ENCODE peak calls at places on chromosomes 7 and 10, in four cellular contexts. F is right lobe of liver, X is adrenal gland, T is dorsolateral prefrontal cortex. M is an unnamed sample.

GRCh38 chr10:132382231-132382922 is 14.6 kb upstream of the PWWP2B start:
- DNase-seq in T (peak), F (peak), X (no peak), M (peak)

GRCh38 chr10:21125471-21126228 is 228.5 kb upstream of the NEBL start:
- DNase-seq in T (no peak), F (no peak), X (no peak), M (no peak)

GRCh38 chr7:109126404-109127050 is 556.9 kb downstream of the DNAJB9 start:
- DNase-seq in T (no peak), X (no peak), F (no peak), M (no peak)

GRCh38 chr10:94320285-94320914 is 42.3 kb downstream of the NOC3L start:
- DNase-seq in X (peak), T (peak), F (peak), M (no peak)

GRCh38 chr7:158044156-158044823 is 543.3 kb downstream of the PTPRN2 start:
- DNase-seq in F (peak), X (no peak), T (no peak), M (no peak)

GRCh38 chr7:106717997-106718871 is 57.3 kb upstream of the CCDC71L start:
- DNase-seq in X (no peak), F (no peak), T (no peak), M (no peak)

GRCh38 chr7:135441791-135442190 is 68.1 kb downstream of the CNOT4 start:
- DNase-seq in T (no peak), F (no peak), X (no peak), M (no peak)

GRCh38 chr7:148527717-148528168 is 62.8 kb upstream of the C7orf33 start:
- DNase-seq in F (peak), T (no peak), X (peak), M (no peak)

GRCh38 chr7:11054033-11054432 is 80.4 kb downstream of the PHF14 start:
- DNase-seq in X (no peak), F (no peak), T (no peak), M (no peak)

GRCh38 chr10:23864631-23865147 is 344.2 kb upstream of the KIAA1217 start:
- DNase-seq in X (no peak), T (no peak), F (no peak), M (no peak)

GRCh38 chr10:79266092-79266491 is 81.2 kb upstream of the PPIF start:
- DNase-seq in X (no peak), F (no peak), T (no peak), M (no peak)

GRCh38 chr7:130381468-130382312 is 1.4 kb downstream of the CPA1 start:
- DNase-seq in X (no peak), F (peak), T (no peak), M (no peak)

GRCh38 chr10:32105782-32106382 is 49.7 kb upstream of the KIF5B start:
- DNase-seq in F (no peak), X (no peak), T (no peak), M (no peak)

GRCh38 chr10:70943249-70943648 is 54.9 kb upstream of the PCBD1 start:
- DNase-seq in X (no peak), F (no peak), T (no peak), M (no peak)

GRCh38 chr10:61757525-61758397 is 95.0 kb downstream of the CABCOCO1 start:
- DNase-seq in F (no peak), X (no peak), T (no peak), M (no peak)

GRCh38 chr10:12633776-12634390 is 284.5 kb downstream of the CAMK1D start:
- DNase-seq in F (no peak), T (no peak), X (no peak), M (no peak)
- TF ChIP-seq CTCF in F (no peak), T (no peak), X (no peak), M (no peak)

GRCh38 chr7:47950714-47951113 is 2.4 kb upstream of the PKD1L1 start:
- DNase-seq in X (no peak), T (no peak), F (no peak), M (no peak)
- TF ChIP-seq CTCF in X (no peak), T (no peak), F (no peak), M (no peak)

DNA sequence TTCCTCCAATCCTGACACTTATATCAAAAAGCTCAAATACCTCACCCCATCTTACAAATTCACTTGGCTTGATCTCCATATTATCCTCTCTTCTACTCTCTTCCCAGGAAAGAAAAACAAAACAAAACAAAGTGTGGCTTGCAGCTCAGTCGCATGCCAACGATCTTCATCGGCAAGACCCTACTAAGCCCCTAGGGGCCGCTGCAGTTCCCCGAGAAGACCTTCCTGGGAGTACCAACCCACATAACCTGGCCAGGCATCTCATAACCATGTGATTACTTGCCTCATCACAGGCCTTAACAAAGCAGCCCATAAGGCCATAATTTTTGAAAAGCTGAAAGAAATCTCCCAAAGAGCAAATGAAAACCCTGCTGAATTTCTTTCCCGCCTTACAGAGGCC is 103.7 kb downstream of the ZNF92 start:
- DNase-seq in X (peak), F (peak), T (no peak), M (no peak)
- TF ChIP-seq CTCF in X (no peak), F (peak), T (no peak), M (peak)

GRCh38 chr10:99973190-99973589 is 36.6 kb downstream of the DNMBP start:
- DNase-seq in X (no peak), T (no peak), F (no peak), M (no peak)
- TF ChIP-seq CTCF in X (peak), T (no peak), F (peak), M (peak)

GRCh38 chr7:132248841-132249590 is 327.3 kb downstream of the PLXNA4 start:
- DNase-seq in T (no peak), F (no peak), X (no peak), M (no peak)

GRCh38 chr7:132244917-132245480 is 331.3 kb downstream of the PLXNA4 start:
- DNase-seq in F (no peak), X (no peak), T (no peak), M (no peak)

GRCh38 chr7:132245539-132245938 is 330.7 kb downstream of the PLXNA4 start:
- DNase-seq in F (no peak), T (no peak), X (no peak), M (no peak)

GRCh38 chr7:132247995-132248618 is 328.2 kb downstream of the PLXNA4 start:
- DNase-seq in T (no peak), F (no peak), X (no peak), M (no peak)

DNA sequence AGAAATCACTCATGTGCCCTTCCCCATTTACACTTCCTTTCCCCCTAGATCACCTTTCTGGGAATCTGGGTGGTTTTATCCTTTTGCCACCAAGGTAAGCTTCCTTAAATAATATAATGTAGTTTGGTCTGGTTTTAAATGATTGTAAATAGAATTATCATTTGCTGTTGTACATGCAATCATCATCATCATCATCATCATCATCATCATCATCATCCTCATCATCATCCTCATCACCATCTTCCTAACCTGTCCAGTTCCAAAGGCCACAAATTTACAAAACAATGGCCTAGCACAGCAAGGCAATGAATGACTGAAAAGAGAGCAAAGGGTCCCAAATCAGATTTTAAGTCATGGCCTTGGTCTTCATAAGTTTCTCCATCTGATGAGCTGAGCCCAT is 329.7 kb downstream of the PLXNA4 start:
- DNase-seq in T (no peak), F (no peak), X (no peak), M (no peak)
- TF ChIP-seq CTCF in T (no peak), F (no peak), X (no peak), M (no peak)

GRCh38 chr10:73398024-73398423 is 15.8 kb downstream of the ANXA7 start:
- DNase-seq in T (no peak), F (no peak), X (no peak), M (no peak)
- TF ChIP-seq CTCF in T (no peak), F (no peak), X (no peak), M (peak)

GRCh38 chr10:45520476-45520875 is 146.5 kb downstream of the ALOX5 start:
- DNase-seq in X (no peak), T (no peak), F (no peak), M (no peak)
- TF ChIP-seq CTCF in X (no peak), T (no peak), F (no peak), M (no peak)

DNA sequence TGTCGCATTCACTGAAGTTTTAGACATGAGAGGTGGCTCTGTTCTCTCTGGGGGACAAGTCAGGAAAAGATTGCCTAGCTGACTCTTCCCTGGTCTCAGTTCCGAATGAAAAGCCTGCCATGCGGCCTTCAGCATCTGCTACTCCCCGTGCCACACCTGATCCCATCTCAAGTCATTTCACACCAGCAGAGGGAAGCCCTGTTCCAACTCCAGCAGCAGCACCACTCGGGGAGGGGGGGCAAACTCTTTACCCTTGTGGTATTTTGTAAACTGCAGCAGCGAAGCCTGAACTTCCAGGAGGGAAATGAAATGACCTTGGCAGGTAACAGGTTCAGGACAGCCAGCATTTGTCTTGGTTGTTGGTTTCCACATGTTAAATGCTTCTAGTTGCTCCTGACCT is 13.8 kb downstream of the LRRC4 start:
- DNase-seq in T (no peak), X (no peak), F (no peak), M (no peak)
- TF ChIP-seq CTCF in T (peak), X (no peak), F (no peak), M (no peak)

GRCh38 chr10:810351-810846 is 120.9 kb upstream of the DIP2C start:
- DNase-seq in T (no peak), X (no peak), F (no peak), M (no peak)
- TF ChIP-seq CTCF in T (peak), X (no peak), F (no peak), M (peak)

M was measured in chondrocyte.